ENCODE peak calls at places on chromosomes 7 and 10, in nine cellular contexts. One of them, this sample, is unnamed.

GRCh38 chr7:129952164-129952652 is 552 bp downstream of the UBE2H start:
- DNase-seq in Daoy: peak; percentile 69
- DNase-seq in GM13976: no peak
- DNase-seq in progenitor cell of endocrine pancreas: peak; percentile 19
- DNase-seq in cardiac muscle cell: peak; percentile 33
- DNase-seq in GM23338: peak; percentile 47
- DNase-seq in naive B cell: peak; percentile 38
- DNase-seq in left cardiac atrium: peak; percentile 52
- DNase-seq in naive thymus-derived CD4-positive, alpha-beta T cell: peak; percentile 31
- DNase-seq in this sample: peak; percentile 46

GRCh38 chr7:130208511-130208910 is 851 bp downstream of the SSMEM1 start:
- DNase-seq in naive B cell: no peak
- DNase-seq in naive thymus-derived CD4-positive, alpha-beta T cell: no peak
- DNase-seq in GM13976: no peak
- DNase-seq in GM23338: no peak
- DNase-seq in cardiac muscle cell: no peak
- DNase-seq in Daoy: no peak
- DNase-seq in progenitor cell of endocrine pancreas: no peak
- DNase-seq in left cardiac atrium: no peak
- DNase-seq in this sample: no peak

GRCh38 chr10:26334932-26335573 is 103.1 kb upstream of the APBB1IP start:
- DNase-seq in naive thymus-derived CD4-positive, alpha-beta T cell: peak; percentile 46
- DNase-seq in Daoy: peak; percentile 66
- DNase-seq in cardiac muscle cell: peak; percentile 69
- DNase-seq in left cardiac atrium: peak; percentile 24
- DNase-seq in progenitor cell of endocrine pancreas: peak; percentile 28
- DNase-seq in naive B cell: peak; percentile 60
- DNase-seq in GM13976: peak; percentile 64
- DNase-seq in GM23338: peak; percentile 85
- DNase-seq in this sample: peak; percentile 77

GRCh38 chr7:82105463-82105862 is 335.6 kb upstream of the HGF start:
- DNase-seq in GM13976: no peak
- DNase-seq in left cardiac atrium: no peak
- DNase-seq in cardiac muscle cell: peak; percentile 58
- DNase-seq in naive B cell: no peak
- DNase-seq in naive thymus-derived CD4-positive, alpha-beta T cell: no peak
- DNase-seq in Daoy: peak; percentile 79
- DNase-seq in GM23338: no peak
- DNase-seq in progenitor cell of endocrine pancreas: no peak
- DNase-seq in this sample: peak; percentile 78

GRCh38 chr10:6123467-6124042 is 34.7 kb downstream of the RBM17 start:
- DNase-seq in naive B cell: no peak
- DNase-seq in GM23338: no peak
- DNase-seq in cardiac muscle cell: no peak
- DNase-seq in progenitor cell of endocrine pancreas: no peak
- DNase-seq in Daoy: no peak
- DNase-seq in GM13976: no peak
- DNase-seq in left cardiac atrium: no peak
- DNase-seq in naive thymus-derived CD4-positive, alpha-beta T cell: no peak
- DNase-seq in this sample: no peak

GRCh38 chr7:112009081-112009480 is 197.1 kb downstream of the DOCK4 start:
- DNase-seq in progenitor cell of endocrine pancreas: no peak
- DNase-seq in naive thymus-derived CD4-positive, alpha-beta T cell: no peak
- DNase-seq in GM13976: no peak
- DNase-seq in Daoy: peak; percentile 54
- DNase-seq in GM23338: no peak
- DNase-seq in cardiac muscle cell: peak; percentile 49
- DNase-seq in naive B cell: no peak
- DNase-seq in left cardiac atrium: no peak
- DNase-seq in this sample: peak; percentile 16

GRCh38 chr7:154794147-154794780 is 208.7 kb downstream of the PAXIP1 start:
- DNase-seq in cardiac muscle cell: no peak
- DNase-seq in GM13976: peak; percentile 44
- DNase-seq in progenitor cell of endocrine pancreas: peak; percentile 63
- DNase-seq in naive thymus-derived CD4-positive, alpha-beta T cell: no peak
- DNase-seq in GM23338: no peak
- DNase-seq in Daoy: peak; percentile 80
- DNase-seq in left cardiac atrium: no peak
- DNase-seq in naive B cell: no peak
- DNase-seq in this sample: no peak

GRCh38 chr10:124354411-124355382 is 64.0 kb downstream of the OAT start:
- DNase-seq in Daoy: peak; percentile 61
- DNase-seq in left cardiac atrium: peak; percentile 77
- DNase-seq in naive B cell: no peak
- DNase-seq in progenitor cell of endocrine pancreas: no peak
- DNase-seq in cardiac muscle cell: peak; percentile 92
- DNase-seq in GM13976: peak; percentile 65
- DNase-seq in GM23338: peak; percentile 27
- DNase-seq in naive thymus-derived CD4-positive, alpha-beta T cell: no peak
- DNase-seq in this sample: peak; percentile 87

GRCh38 chr10:14583252-14583651 is 191.4 kb downstream of the FAM107B start:
- DNase-seq in naive thymus-derived CD4-positive, alpha-beta T cell: peak; percentile 47
- DNase-seq in cardiac muscle cell: no peak
- DNase-seq in Daoy: no peak
- DNase-seq in left cardiac atrium: no peak
- DNase-seq in progenitor cell of endocrine pancreas: no peak
- DNase-seq in naive B cell: peak; percentile 47
- DNase-seq in GM23338: no peak
- DNase-seq in GM13976: peak; percentile 64
- DNase-seq in this sample: no peak

GRCh38 chr7:22730921-22731654 is 4.1 kb downstream of the IL6 start:
- DNase-seq in naive B cell: no peak
- DNase-seq in Daoy: peak; percentile 98
- DNase-seq in naive thymus-derived CD4-positive, alpha-beta T cell: no peak
- DNase-seq in GM23338: no peak
- DNase-seq in left cardiac atrium: no peak
- DNase-seq in GM13976: no peak
- DNase-seq in progenitor cell of endocrine pancreas: no peak
- DNase-seq in cardiac muscle cell: peak; percentile 59
- DNase-seq in this sample: peak; percentile 94

GRCh38 chr7:41280491-41280890 is 422.4 kb downstream of the INHBA start:
- DNase-seq in left cardiac atrium: no peak
- DNase-seq in naive B cell: no peak
- DNase-seq in naive thymus-derived CD4-positive, alpha-beta T cell: no peak
- DNase-seq in Daoy: no peak
- DNase-seq in progenitor cell of endocrine pancreas: no peak
- DNase-seq in cardiac muscle cell: no peak
- DNase-seq in GM23338: no peak
- DNase-seq in GM13976: no peak
- DNase-seq in this sample: no peak

GRCh38 chr7:1097120-1097504 is 9.2 kb downstream of the GPER1 start:
- DNase-seq in naive B cell: no peak
- DNase-seq in cardiac muscle cell: no peak
- DNase-seq in GM23338: no peak
- DNase-seq in progenitor cell of endocrine pancreas: no peak
- DNase-seq in naive thymus-derived CD4-positive, alpha-beta T cell: no peak
- DNase-seq in GM13976: no peak
- DNase-seq in Daoy: no peak
- DNase-seq in left cardiac atrium: no peak
- DNase-seq in this sample: no peak

GRCh38 chr7:141012044-141012685 is 2.6 kb downstream of the MRPS33 start:
- DNase-seq in left cardiac atrium: peak; percentile 27
- DNase-seq in GM23338: peak; percentile 81
- DNase-seq in GM13976: peak; percentile 38
- DNase-seq in progenitor cell of endocrine pancreas: peak; percentile 55
- DNase-seq in cardiac muscle cell: peak; percentile 68
- DNase-seq in naive thymus-derived CD4-positive, alpha-beta T cell: peak; percentile 43
- DNase-seq in naive B cell: peak; percentile 71
- DNase-seq in Daoy: peak; percentile 62
- DNase-seq in this sample: peak; percentile 65

GRCh38 chr10:131533846-131534526 is 222.5 kb upstream of the TCERG1L start:
- DNase-seq in GM13976: no peak
- DNase-seq in progenitor cell of endocrine pancreas: no peak
- DNase-seq in cardiac muscle cell: no peak
- DNase-seq in Daoy: peak; percentile 25
- DNase-seq in naive thymus-derived CD4-positive, alpha-beta T cell: no peak
- DNase-seq in naive B cell: no peak
- DNase-seq in GM23338: no peak
- DNase-seq in left cardiac atrium: no peak
- DNase-seq in this sample: no peak

GRCh38 chr10:7085147-7085912 is 325.5 kb downstream of the SFMBT2 start:
- DNase-seq in cardiac muscle cell: no peak
- DNase-seq in GM23338: no peak
- DNase-seq in left cardiac atrium: no peak
- DNase-seq in naive B cell: no peak
- DNase-seq in Daoy: peak; percentile 7
- DNase-seq in naive thymus-derived CD4-positive, alpha-beta T cell: no peak
- DNase-seq in progenitor cell of endocrine pancreas: no peak
- DNase-seq in GM13976: no peak
- DNase-seq in this sample: peak; percentile 41

GRCh38 chr7:17090751-17091150 is 207.7 kb upstream of the AHR start:
- DNase-seq in GM23338: no peak
- DNase-seq in Daoy: peak; percentile 27
- DNase-seq in naive thymus-derived CD4-positive, alpha-beta T cell: no peak
- DNase-seq in left cardiac atrium: no peak
- DNase-seq in GM13976: no peak
- DNase-seq in progenitor cell of endocrine pancreas: no peak
- DNase-seq in naive B cell: no peak
- DNase-seq in cardiac muscle cell: peak; percentile 46
- DNase-seq in this sample: peak; percentile 94

GRCh38 chr10:129106314-129106713 is 360.7 kb upstream of the MGMT start:
- DNase-seq in naive thymus-derived CD4-positive, alpha-beta T cell: no peak
- DNase-seq in progenitor cell of endocrine pancreas: no peak
- DNase-seq in GM23338: no peak
- DNase-seq in GM13976: no peak
- DNase-seq in cardiac muscle cell: no peak
- DNase-seq in left cardiac atrium: no peak
- DNase-seq in Daoy: no peak
- DNase-seq in naive B cell: no peak
- DNase-seq in this sample: no peak

This sample was measured in EH.